ENCODE peak calls at places on chromosomes 13 and 19, in ten cellular contexts. P, R, Y, F, Z, K, L, W, I and S are unnamed samples.

GRCh38 chr19:9945319-9945966 is 9.1 kb upstream of the OLFM2 start:
- DNase-seq in P (no peak), R (peak), Y (no peak), F (peak), Z (no peak), K (peak), L (peak), W (peak), I (no peak), S (no peak)

GRCh38 chr13:24984134-24984533 is 111.8 kb upstream of the PABPC3 start:
- DNase-seq in P (no peak), R (no peak), Y (no peak), F (no peak), Z (no peak), K (no peak), L (no peak), W (no peak), I (no peak), S (no peak)

GRCh38 chr19:1424182-1424955 is 13.8 kb upstream of the RPS15 start:
- DNase-seq in P (no peak), R (no peak), Y (no peak), F (no peak), Z (no peak), K (no peak), L (no peak), W (no peak), I (no peak), S (no peak)

GRCh38 chr13:111492341-111492945 is 172.0 kb downstream of the TEX29 start:
- DNase-seq in P (no peak), R (no peak), Y (no peak), F (no peak), Z (no peak), K (no peak), L (peak), W (no peak), I (no peak), S (no peak)

GRCh38 chr19:7506385-7507328 is 9.2 kb upstream of the ZNF358 start:
- DNase-seq in P (no peak), R (no peak), Y (peak), F (peak), Z (no peak), K (peak), L (no peak), W (peak), I (peak), S (no peak)

GRCh38 chr19:56155124-56155687 is 14.1 kb downstream of the ZNF444 start:
- DNase-seq in P (no peak), R (no peak), Y (no peak), F (peak), Z (no peak), K (no peak), L (no peak), W (no peak), I (no peak), S (no peak)

GRCh38 chr13:28477709-28477973 is 17.3 kb downstream of the FLT1 start:
- DNase-seq in P (no peak), R (no peak), Y (no peak), F (no peak), Z (no peak), K (no peak), L (no peak), W (no peak), I (no peak), S (no peak)

GRCh38 chr13:112438094-112438493 is 61.9 kb downstream of the SPACA7 start:
- DNase-seq in P (no peak), R (no peak), Y (no peak), F (no peak), Z (no peak), K (no peak), L (no peak), W (no peak), I (no peak), S (no peak)

GRCh38 chr19:45913874-45914830 is at the start of gene NANOS2:
- DNase-seq in P (no peak), R (no peak), Y (no peak), F (no peak), Z (no peak), K (no peak), L (peak), W (no peak), I (no peak), S (no peak)

GRCh38 chr19:29285187-29285687 is 72.3 kb upstream of the UQCRFS1 start:
- DNase-seq in P (no peak), R (no peak), Y (no peak), F (no peak), Z (no peak), K (no peak), L (no peak), W (no peak), I (no peak), S (no peak)

GRCh38 chr19:45211751-45212381 is 33.3 kb downstream of the BLOC1S3 start:
- DNase-seq in P (no peak), R (no peak), Y (no peak), F (no peak), Z (no peak), K (no peak), L (no peak), W (no peak), I (no peak), S (no peak)

GRCh38 chr19:19271828-19272599 is 1.1 kb downstream of the TM6SF2 start:
- DNase-seq in P (no peak), R (no peak), Y (no peak), F (no peak), Z (no peak), K (no peak), L (no peak), W (no peak), I (peak), S (no peak)

GRCh38 chr19:4851551-4852290 is 15.7 kb downstream of the PLIN3 start:
- DNase-seq in P (peak), R (no peak), Y (peak), F (peak), Z (peak), K (no peak), L (peak), W (peak), I (peak), S (peak)

GRCh38 chr13:43551897-43552456 is 234.8 kb downstream of the ENOX1 start:
- DNase-seq in P (no peak), R (no peak), Y (no peak), F (no peak), Z (no peak), K (no peak), L (no peak), W (no peak), I (no peak), S (no peak)

GRCh38 chr19:33405491-33406461 is 32.3 kb downstream of the CEBPG start:
- DNase-seq in P (no peak), R (no peak), Y (no peak), F (no peak), Z (no peak), K (no peak), L (peak), W (no peak), I (no peak), S (no peak)

GRCh38 chr13:85241045-85241444 is 558.2 kb downstream of the SLITRK6 start:
- DNase-seq in P (no peak), R (no peak), Y (no peak), F (no peak), Z (no peak), K (peak), L (no peak), W (no peak), I (no peak), S (no peak)

GRCh38 chr13:27956576-27957300 is 12.4 kb downstream of the CDX2 start:
- DNase-seq in P (no peak), R (no peak), Y (no peak), F (no peak), Z (no peak), K (no peak), L (no peak), W (no peak), I (no peak), S (no peak)

GRCh38 chr19:46648070-46648960 is 12.3 kb upstream of the GNG8 start:
- DNase-seq in P (no peak), R (no peak), Y (no peak), F (peak), Z (no peak), K (no peak), L (peak), W (no peak), I (no peak), S (no peak)

GRCh38 chr13:76759877-76760276 is 126.3 kb downstream of the KCTD12 start:
- DNase-seq in P (no peak), R (peak), Y (no peak), F (no peak), Z (no peak), K (no peak), L (no peak), W (no peak), I (no peak), S (no peak)

GRCh38 chr13:28805193-28805819 is 14.8 kb upstream of the MTUS2 start:
- DNase-seq in P (peak), R (no peak), Y (peak), F (no peak), Z (no peak), K (no peak), L (no peak), W (no peak), I (no peak), S (no peak)

GRCh38 chr13:59099182-59099950 is 1064.4 kb downstream of the DIAPH3 start:
- DNase-seq in P (no peak), R (no peak), Y (no peak), F (no peak), Z (no peak), K (no peak), L (no peak), W (no peak), I (no peak), S (no peak)

GRCh38 chr19:48466571-48467325 is 2.4 kb upstream of the CYTH2 start:
- DNase-seq in P (no peak), R (no peak), Y (no peak), F (peak), Z (no peak), K (no peak), L (no peak), W (peak), I (no peak), S (no peak)

GRCh38 chr13:113445791-113446487 is 7.3 kb downstream of the ADPRHL1 start:
- DNase-seq in P (no peak), R (no peak), Y (no peak), F (no peak), Z (no peak), K (no peak), L (peak), W (no peak), I (peak), S (no peak)

GRCh38 chr19:44866672-44867071 is 20.6 kb downstream of the NECTIN2 start:
- DNase-seq in P (no peak), R (no peak), Y (no peak), F (no peak), Z (no peak), K (no peak), L (no peak), W (no peak), I (no peak), S (no peak)

GRCh38 chr13:111215081-111216047 is 100.3 kb downstream of the ARHGEF7 start:
- DNase-seq in P (no peak), R (no peak), Y (no peak), F (no peak), Z (no peak), K (no peak), L (no peak), W (no peak), I (no peak), S (no peak)

GRCh38 chr13:47004552-47004951 is 107.7 kb upstream of the HTR2A start:
- DNase-seq in P (no peak), R (no peak), Y (no peak), F (no peak), Z (no peak), K (no peak), L (no peak), W (no peak), I (no peak), S (no peak)

GRCh38 chr13:79398915-79399314 is 7.1 kb downstream of the RBM26 start:
- DNase-seq in P (no peak), R (peak), Y (no peak), F (peak), Z (no peak), K (no peak), L (no peak), W (no peak), I (no peak), S (no peak)